ENCODE peak calls at places on chromosomes 13 and 19, in ten cellular contexts. Q is thyroid gland, B is lower leg skin, O is stomach, T is uterus, P is ovary, N is breast epithelium, K is H54, E is adrenal gland, H is transverse colon. R is an unnamed sample.

GRCh38 chr19:5436101-5436947 is 18.9 kb upstream of the ZNRF4 start:
- DNase-seq in Q (no peak), H (no peak), K (peak; percentile 89), B (no peak), P (peak; percentile 36), N (no peak), T (no peak), E (no peak), O (no peak), R (peak; percentile 70)

GRCh38 chr13:112965103-112965502 is 3.9 kb upstream of the MCF2L start:
- DNase-seq in H (peak; percentile 8), O (no peak), N (no peak), P (peak; percentile 30), T (no peak), Q (no peak), E (peak; percentile 11), B (no peak), K (no peak), R (no peak)

GRCh38 chr13:46648166-46648607 is 95.2 kb downstream of the LRCH1 start:
- DNase-seq in N (no peak), P (no peak), E (peak; percentile 31), B (no peak), T (no peak), H (peak; percentile 64), O (peak; percentile 66), K (no peak), Q (peak; percentile 47), R (no peak)

GRCh38 chr19:56639217-56639616 is 3.7 kb upstream of the SMIM17 start:
- DNase-seq in Q (peak; percentile 6), E (no peak), T (no peak), O (no peak), N (no peak), H (no peak), P (no peak), K (no peak), B (no peak), R (no peak)

GRCh38 chr19:13398780-13399726 is 107.2 kb downstream of the CACNA1A start:
- DNase-seq in B (no peak), T (no peak), H (no peak), E (no peak), P (no peak), K (peak; percentile 63), O (no peak), Q (no peak), N (no peak), R (no peak)

GRCh38 chr13:30154931-30155330 is 152.4 kb downstream of the KATNAL1 start:
- DNase-seq in P (no peak), E (no peak), K (no peak), T (no peak), B (no peak), N (no peak), O (no peak), Q (no peak), H (no peak), R (no peak)

GRCh38 chr19:343451-343931 is 1.1 kb downstream of the MIER2 start:
- DNase-seq in N (no peak), H (no peak), Q (no peak), B (no peak), T (no peak), K (no peak), P (no peak), O (no peak), E (no peak), R (no peak)

GRCh38 chr13:98405690-98406344 is 171.1 kb downstream of the STK24 start:
- DNase-seq in K (no peak), N (no peak), E (no peak), P (no peak), H (no peak), O (no peak), B (peak; percentile 63), Q (no peak), T (no peak), R (no peak)

GRCh38 chr19:55391191-55391670 is 5.5 kb downstream of the RPL28 start:
- DNase-seq in N (no peak), Q (no peak), T (no peak), B (no peak), H (no peak), P (no peak), E (no peak), O (no peak), K (no peak), R (no peak)
- TF ChIP-seq POLR2A in N (no peak), Q (no peak), T (no peak), B (no peak), H (no peak), P (no peak), E (no peak), O (no peak), K (peak; percentile 50), R (no peak)

GRCh38 chr19:48740705-48741030 is 258 bp upstream of the RASIP1 start:
- DNase-seq in O (no peak), H (no peak), N (no peak), T (no peak), B (no peak), K (no peak), Q (no peak), E (peak; percentile 71), P (no peak), R (no peak)

GRCh38 chr19:48738557-48739399 is 1.6 kb downstream of the RASIP1 start:
- DNase-seq in T (peak; percentile 94), B (peak; percentile 98), O (peak; percentile 96), Q (peak; percentile 95), P (peak; percentile 95), N (peak; percentile 90), K (peak; percentile 85), E (peak; percentile 96), H (peak; percentile 97), R (peak; percentile 94)

GRCh38 chr19:48739835-48740704 is at the start of gene RASIP1:
- DNase-seq in K (no peak), Q (peak; percentile 42), H (no peak), E (peak; percentile 65), N (no peak), O (no peak), T (no peak), P (no peak), B (no peak), R (no peak)

GRCh38 chr19:48739400-48739825 is 997 bp downstream of the RASIP1 start:
- DNase-seq in P (no peak), T (no peak), E (no peak), H (no peak), O (no peak), N (no peak), Q (no peak), K (no peak), B (no peak), R (no peak)

GRCh38 chr19:48741222-48741999 is 1.0 kb upstream of the RASIP1 start:
- DNase-seq in Q (no peak), P (peak; percentile 61), K (no peak), E (peak; percentile 82), N (no peak), T (no peak), B (peak; percentile 92), O (peak; percentile 66), H (peak; percentile 59), R (peak; percentile 66)
- TF ChIP-seq POLR2A in Q (no peak), P (no peak), K (no peak), E (peak; percentile 74), N (no peak), T (peak; percentile 38), B (no peak), O (no peak), H (peak; percentile 8), R (no peak)

DNA sequence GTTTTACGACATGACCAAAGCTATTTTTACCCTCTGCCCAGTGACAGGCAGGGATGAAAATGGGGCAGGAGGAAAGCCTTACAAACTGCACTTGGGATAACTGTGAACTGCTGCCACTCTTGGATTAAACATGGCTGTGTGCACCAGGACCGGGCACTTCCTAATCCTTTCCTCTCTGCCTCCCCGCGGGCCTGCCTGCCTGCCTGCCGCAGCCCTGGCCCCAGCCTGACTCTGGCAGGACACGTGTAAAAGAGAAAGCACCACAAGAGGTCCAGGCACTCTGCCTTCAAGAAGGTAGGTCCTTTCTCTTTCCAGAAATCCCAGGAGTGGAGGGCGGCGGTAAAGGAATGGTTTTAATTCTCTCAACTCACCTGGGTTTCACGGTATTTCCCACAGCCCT is 4.8 kb downstream of the TSHZ3 start:
- DNase-seq in O (no peak), N (no peak), B (no peak), K (no peak), H (no peak), Q (peak; percentile 76), P (peak; percentile 58), T (no peak), E (no peak), R (no peak)
- TF ChIP-seq POLR2A in O (no peak), N (no peak), B (no peak), K (no peak), H (no peak), Q (no peak), P (no peak), T (no peak), E (no peak), R (no peak)

DNA sequence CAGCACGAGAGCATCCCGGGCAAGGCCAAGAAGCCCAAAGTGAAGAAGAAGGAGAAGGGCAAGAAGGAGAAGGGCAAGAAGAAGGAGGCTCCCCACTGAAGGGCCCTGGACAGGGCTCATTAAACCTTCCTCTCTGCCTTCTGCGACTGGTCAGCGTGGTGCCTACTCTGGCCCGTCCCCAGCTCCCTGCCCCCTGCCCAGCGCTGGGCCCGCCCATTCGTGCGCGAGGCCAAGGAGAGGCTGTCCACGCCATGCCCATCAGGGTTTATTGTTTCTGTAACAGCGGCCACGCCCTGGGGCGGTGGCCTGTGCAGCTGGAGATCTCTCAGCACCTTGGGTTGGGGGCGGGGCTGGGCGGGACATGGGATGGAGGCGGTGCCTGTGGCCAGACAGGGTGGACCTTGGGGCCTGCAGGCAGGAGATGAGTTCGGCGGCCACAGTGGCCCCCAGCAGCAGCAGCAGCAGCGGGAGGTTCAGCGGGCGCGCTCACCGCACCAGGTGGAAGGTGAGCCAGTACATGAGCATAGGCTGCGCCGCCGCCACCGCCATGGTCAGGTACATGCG is 897 bp downstream of the C19orf33 start:
- DNase-seq in K (peak; percentile 97), Q (peak; percentile 90), T (no peak), E (no peak), B (no peak), N (peak; percentile 54), O (peak; percentile 93), H (peak; percentile 94), P (peak; percentile 53), R (peak; percentile 46)
- TF ChIP-seq POLR2A in K (peak; percentile 2), Q (no peak), T (no peak), E (no peak), B (no peak), N (no peak), O (no peak), H (peak; percentile 94), P (no peak), R (no peak)

R was measured in testis.